ENCODE peak calls at places on chromosomes 7 and 10, in seven cellular contexts. One of them, this sample, is unnamed.

GRCh38 chr7:122532406-122533269 is 166.3 kb downstream of the RNF133 start:
- DNase-seq in sciatic nerve: no peak
- DNase-seq in NCI-H1092: no peak
- DNase-seq in kidney tubule cell: peak; percentile 16
- DNase-seq in T-helper 2 cell: no peak
- DNase-seq in MCF 10A: peak; percentile 23
- DNase-seq in AG10803: peak; percentile 15
- DNase-seq in this sample: peak; percentile 5

GRCh38 chr10:59098387-59098786 is 78.1 kb upstream of the PHYHIPL start:
- DNase-seq in sciatic nerve: no peak
- DNase-seq in NCI-H1092: no peak
- DNase-seq in kidney tubule cell: peak; percentile 18
- DNase-seq in T-helper 2 cell: no peak
- DNase-seq in MCF 10A: peak; percentile 29
- DNase-seq in AG10803: peak; percentile 87
- DNase-seq in this sample: no peak

GRCh38 chr10:93299606-93300353 is 182.4 kb downstream of the MYOF start:
- DNase-seq in sciatic nerve: no peak
- DNase-seq in NCI-H1092: no peak
- DNase-seq in kidney tubule cell: no peak
- DNase-seq in T-helper 2 cell: no peak
- DNase-seq in MCF 10A: no peak
- DNase-seq in AG10803: peak; percentile 29
- DNase-seq in this sample: no peak

GRCh38 chr10:59748834-59749233 is 4.4 kb downstream of the MRLN start:
- DNase-seq in sciatic nerve: no peak
- DNase-seq in NCI-H1092: no peak
- DNase-seq in kidney tubule cell: peak; percentile 72
- DNase-seq in T-helper 2 cell: no peak
- DNase-seq in MCF 10A: peak; percentile 7
- DNase-seq in AG10803: no peak
- DNase-seq in this sample: peak; percentile 17

GRCh38 chr7:144784943-144785342 is 50.9 kb downstream of the TPK1 start:
- DNase-seq in sciatic nerve: no peak
- DNase-seq in NCI-H1092: no peak
- DNase-seq in kidney tubule cell: peak; percentile 30
- DNase-seq in T-helper 2 cell: no peak
- DNase-seq in MCF 10A: peak; percentile 22
- DNase-seq in AG10803: no peak
- DNase-seq in this sample: no peak

GRCh38 chr7:54888067-54888735 is 129.2 kb upstream of the SEC61G start:
- DNase-seq in sciatic nerve: no peak
- DNase-seq in NCI-H1092: peak; percentile 71
- DNase-seq in kidney tubule cell: peak; percentile 18
- DNase-seq in T-helper 2 cell: no peak
- DNase-seq in MCF 10A: no peak
- DNase-seq in AG10803: no peak
- DNase-seq in this sample: no peak

GRCh38 chr7:36391436-36392198 is 2.0 kb downstream of the ANLN start:
- DNase-seq in sciatic nerve: no peak
- DNase-seq in NCI-H1092: no peak
- DNase-seq in kidney tubule cell: peak; percentile 73
- DNase-seq in T-helper 2 cell: no peak
- DNase-seq in MCF 10A: peak; percentile 20
- DNase-seq in AG10803: no peak
- DNase-seq in this sample: peak; percentile 43

GRCh38 chr10:116561026-116561425 is 15.3 kb downstream of the PNLIP start:
- DNase-seq in sciatic nerve: no peak
- DNase-seq in NCI-H1092: no peak
- DNase-seq in kidney tubule cell: peak; percentile 12
- DNase-seq in T-helper 2 cell: no peak
- DNase-seq in MCF 10A: no peak
- DNase-seq in AG10803: no peak
- DNase-seq in this sample: no peak

GRCh38 chr7:121107923-121108498 is 119.5 kb downstream of the CPED1 start:
- DNase-seq in sciatic nerve: no peak
- DNase-seq in NCI-H1092: peak; percentile 49
- DNase-seq in kidney tubule cell: peak; percentile 76
- DNase-seq in T-helper 2 cell: no peak
- DNase-seq in MCF 10A: peak; percentile 70
- DNase-seq in AG10803: peak; percentile 73
- DNase-seq in this sample: peak; percentile 34

GRCh38 chr7:150317748-150318444 is 5.3 kb upstream of the LRRC61 start:
- DNase-seq in sciatic nerve: no peak
- DNase-seq in NCI-H1092: no peak
- DNase-seq in kidney tubule cell: no peak
- DNase-seq in T-helper 2 cell: no peak
- DNase-seq in MCF 10A: peak; percentile 44
- DNase-seq in AG10803: peak; percentile 76
- DNase-seq in this sample: no peak

GRCh38 chr10:95533590-95533989 is 27.6 kb downstream of the SORBS1 start:
- DNase-seq in sciatic nerve: no peak
- DNase-seq in NCI-H1092: no peak
- DNase-seq in kidney tubule cell: no peak
- DNase-seq in T-helper 2 cell: no peak
- DNase-seq in MCF 10A: no peak
- DNase-seq in AG10803: no peak
- DNase-seq in this sample: no peak

GRCh38 chr7:141461924-141462323 is 89.3 kb upstream of the AGK start:
- DNase-seq in sciatic nerve: no peak
- DNase-seq in NCI-H1092: no peak
- DNase-seq in kidney tubule cell: no peak
- DNase-seq in T-helper 2 cell: no peak
- DNase-seq in MCF 10A: no peak
- DNase-seq in AG10803: no peak
- DNase-seq in this sample: no peak

GRCh38 chr10:14200645-14201534 is 129.8 kb downstream of the FRMD4A start:
- DNase-seq in sciatic nerve: no peak
- DNase-seq in NCI-H1092: no peak
- DNase-seq in kidney tubule cell: peak; percentile 20
- DNase-seq in T-helper 2 cell: no peak
- DNase-seq in MCF 10A: peak; percentile 11
- DNase-seq in AG10803: no peak
- DNase-seq in this sample: no peak

GRCh38 chr7:135375908-135376699 is 133.8 kb downstream of the CNOT4 start:
- DNase-seq in sciatic nerve: no peak
- DNase-seq in NCI-H1092: no peak
- DNase-seq in kidney tubule cell: no peak
- DNase-seq in T-helper 2 cell: no peak
- DNase-seq in MCF 10A: no peak
- DNase-seq in AG10803: peak; percentile 50
- DNase-seq in this sample: no peak

GRCh38 chr10:86711957-86712708 is 43.8 kb downstream of the LDB3 start:
- DNase-seq in sciatic nerve: peak; percentile 70
- DNase-seq in NCI-H1092: no peak
- DNase-seq in kidney tubule cell: no peak
- DNase-seq in T-helper 2 cell: no peak
- DNase-seq in MCF 10A: peak; percentile 31
- DNase-seq in AG10803: peak; percentile 28
- DNase-seq in this sample: peak; percentile 85

GRCh38 chr10:14185501-14186045 is 145.2 kb downstream of the FRMD4A start:
- DNase-seq in sciatic nerve: no peak
- DNase-seq in NCI-H1092: no peak
- DNase-seq in kidney tubule cell: peak; percentile 94
- DNase-seq in T-helper 2 cell: no peak
- DNase-seq in MCF 10A: peak; percentile 82
- DNase-seq in AG10803: no peak
- DNase-seq in this sample: peak; percentile 56

GRCh38 chr7:107836237-107837144 is 33.5 kb upstream of the SLC26A3 start:
- DNase-seq in sciatic nerve: no peak
- DNase-seq in NCI-H1092: no peak
- DNase-seq in kidney tubule cell: no peak
- DNase-seq in T-helper 2 cell: no peak
- DNase-seq in MCF 10A: peak; percentile 6
- DNase-seq in AG10803: no peak
- DNase-seq in this sample: no peak

GRCh38 chr10:58976254-58976653 is 200.2 kb upstream of the PHYHIPL start:
- DNase-seq in sciatic nerve: no peak
- DNase-seq in NCI-H1092: no peak
- DNase-seq in kidney tubule cell: no peak
- DNase-seq in T-helper 2 cell: no peak
- DNase-seq in MCF 10A: no peak
- DNase-seq in AG10803: no peak
- DNase-seq in this sample: no peak

GRCh38 chr7:1123721-1124120 is 35.8 kb downstream of the GPER1 start:
- DNase-seq in sciatic nerve: peak; percentile 90
- DNase-seq in NCI-H1092: no peak
- DNase-seq in kidney tubule cell: peak; percentile 87
- DNase-seq in T-helper 2 cell: no peak
- DNase-seq in MCF 10A: no peak
- DNase-seq in AG10803: peak; percentile 89
- DNase-seq in this sample: no peak

GRCh38 chr10:79312601-79313187 is 34.6 kb upstream of the PPIF start:
- DNase-seq in sciatic nerve: no peak
- DNase-seq in NCI-H1092: no peak
- DNase-seq in kidney tubule cell: no peak
- DNase-seq in T-helper 2 cell: no peak
- DNase-seq in MCF 10A: no peak
- DNase-seq in AG10803: no peak
- DNase-seq in this sample: no peak

GRCh38 chr10:114902151-114902550 is 35.8 kb upstream of the TRUB1 start:
- DNase-seq in sciatic nerve: no peak
- DNase-seq in NCI-H1092: no peak
- DNase-seq in kidney tubule cell: no peak
- DNase-seq in T-helper 2 cell: no peak
- DNase-seq in MCF 10A: no peak
- DNase-seq in AG10803: peak; percentile 27
- DNase-seq in this sample: no peak

GRCh38 chr10:23696476-23696875 is 257.6 kb downstream of the OTUD1 start:
- DNase-seq in sciatic nerve: no peak
- DNase-seq in NCI-H1092: no peak
- DNase-seq in kidney tubule cell: peak; percentile 18
- DNase-seq in T-helper 2 cell: no peak
- DNase-seq in MCF 10A: peak; percentile 32
- DNase-seq in AG10803: no peak
- DNase-seq in this sample: no peak

GRCh38 chr10:97597778-97598177 is 8.3 kb downstream of the C10orf62 start:
- DNase-seq in sciatic nerve: no peak
- DNase-seq in NCI-H1092: no peak
- DNase-seq in kidney tubule cell: peak; percentile 43
- DNase-seq in T-helper 2 cell: no peak
- DNase-seq in MCF 10A: no peak
- DNase-seq in AG10803: no peak
- DNase-seq in this sample: no peak

GRCh38 chr10:14665865-14666857 is 108.5 kb downstream of the FAM107B start:
- DNase-seq in sciatic nerve: no peak
- DNase-seq in NCI-H1092: no peak
- DNase-seq in kidney tubule cell: no peak
- DNase-seq in T-helper 2 cell: no peak
- DNase-seq in MCF 10A: peak; percentile 14
- DNase-seq in AG10803: no peak
- DNase-seq in this sample: no peak